ENCODE peak calls at places on chromosomes 16 and 17, in four cellular contexts. Z, W, O and F are unnamed samples.

GRCh38 chr17:27245230-27245696 is 48.7 kb upstream of the WSB1 start:
- DNase-seq in O (peak), Z (no peak), W (peak), F (peak)

GRCh38 chr17:48809182-48809581 is 7.8 kb downstream of the TTLL6 start:
- DNase-seq in O (no peak), W (no peak), Z (no peak), F (no peak)

GRCh38 chr17:62819511-62820221 is 11.6 kb upstream of the MARCHF10 start:
- DNase-seq in O (peak), Z (no peak), W (peak), F (peak)

GRCh38 chr17:39027037-39027436 is 59.8 kb upstream of the FBXO47 start:
- DNase-seq in W (no peak), O (peak), Z (no peak), F (peak)

GRCh38 chr16:21626659-21627277 is 25.6 kb downstream of the IGSF6 start:
- DNase-seq in W (peak), Z (no peak), O (peak), F (peak)

GRCh38 chr16:2236362-2237075 is at the start of gene DNASE1L2:
- DNase-seq in O (no peak), W (no peak), Z (no peak), F (no peak)

GRCh38 chr16:85083051-85083639 is 29.1 kb downstream of the CIBAR2 start:
- DNase-seq in Z (no peak), W (peak), O (no peak), F (no peak)

GRCh38 chr16:75391254-75391653 is 42.0 kb downstream of the CFDP1 start:
- DNase-seq in Z (no peak), W (no peak), O (no peak), F (no peak)

GRCh38 chr16:11208916-11209665 is 46.9 kb downstream of the SOCS1 start:
- DNase-seq in Z (no peak), W (no peak), O (peak), F (peak)

GRCh38 chr17:50967795-50968194 is 101.6 kb upstream of the TOB1 start:
- DNase-seq in W (no peak), O (no peak), Z (no peak), F (no peak)

GRCh38 chr17:38748329-38749221 is at the start of gene PCGF2:
- DNase-seq in O (peak), Z (no peak), W (no peak), F (peak)